ENCODE peak calls at places on chromosome 13, in nine cellular contexts. One of them, this sample, is unnamed.

GRCh38 chr13:111429064-111429558 is 108.7 kb downstream of the TEX29 start:
- DNase-seq in lower lobe of right lung: no peak
- DNase-seq in PC-9: peak
- DNase-seq in CD8-positive, alpha-beta memory T cell: no peak
- DNase-seq in lung: peak
- DNase-seq in substantia nigra: no peak
- DNase-seq in fibroblast of lung: peak
- DNase-seq in pancreas: peak
- DNase-seq in suprapubic skin: no peak
- DNase-seq in this sample: no peak

GRCh38 chr13:109344552-109345157 is 441.7 kb downstream of the IRS2 start:
- DNase-seq in lower lobe of right lung: no peak
- DNase-seq in PC-9: no peak
- DNase-seq in CD8-positive, alpha-beta memory T cell: no peak
- DNase-seq in lung: no peak
- DNase-seq in substantia nigra: no peak
- DNase-seq in fibroblast of lung: peak
- DNase-seq in pancreas: no peak
- DNase-seq in suprapubic skin: no peak
- DNase-seq in this sample: peak

GRCh38 chr13:79679334-79679733 is 198.4 kb downstream of the NDFIP2 start:
- DNase-seq in lower lobe of right lung: peak
- DNase-seq in PC-9: peak
- DNase-seq in CD8-positive, alpha-beta memory T cell: no peak
- DNase-seq in lung: peak
- DNase-seq in substantia nigra: peak
- DNase-seq in fibroblast of lung: peak
- DNase-seq in pancreas: peak
- DNase-seq in suprapubic skin: peak
- DNase-seq in this sample: peak

GRCh38 chr13:43694265-43694664 is 92.5 kb downstream of the ENOX1 start:
- DNase-seq in lower lobe of right lung: no peak
- DNase-seq in PC-9: no peak
- DNase-seq in CD8-positive, alpha-beta memory T cell: no peak
- DNase-seq in lung: no peak
- DNase-seq in substantia nigra: no peak
- DNase-seq in fibroblast of lung: no peak
- DNase-seq in pancreas: no peak
- DNase-seq in suprapubic skin: no peak
- DNase-seq in this sample: no peak

GRCh38 chr13:23159205-23159586 is 21.6 kb upstream of the SGCG start:
- DNase-seq in lower lobe of right lung: peak
- DNase-seq in PC-9: no peak
- DNase-seq in CD8-positive, alpha-beta memory T cell: no peak
- DNase-seq in lung: no peak
- DNase-seq in substantia nigra: no peak
- DNase-seq in fibroblast of lung: peak
- DNase-seq in pancreas: no peak
- DNase-seq in suprapubic skin: no peak
- DNase-seq in this sample: peak

GRCh38 chr13:29935309-29935981 is 85.0 kb upstream of the UBL3 start:
- DNase-seq in lower lobe of right lung: peak
- DNase-seq in PC-9: no peak
- DNase-seq in CD8-positive, alpha-beta memory T cell: peak
- DNase-seq in lung: no peak
- DNase-seq in substantia nigra: no peak
- DNase-seq in fibroblast of lung: no peak
- DNase-seq in pancreas: no peak
- DNase-seq in suprapubic skin: no peak
- DNase-seq in this sample: no peak

GRCh38 chr13:30049692-30050091 is 199.3 kb upstream of the UBL3 start:
- DNase-seq in lower lobe of right lung: no peak
- DNase-seq in PC-9: peak
- DNase-seq in CD8-positive, alpha-beta memory T cell: no peak
- DNase-seq in lung: no peak
- DNase-seq in substantia nigra: no peak
- DNase-seq in fibroblast of lung: peak
- DNase-seq in pancreas: no peak
- DNase-seq in suprapubic skin: no peak
- DNase-seq in this sample: peak

GRCh38 chr13:23963184-23963931 is 66.1 kb upstream of the C1QTNF9B start:
- DNase-seq in lower lobe of right lung: no peak
- DNase-seq in PC-9: no peak
- DNase-seq in CD8-positive, alpha-beta memory T cell: no peak
- DNase-seq in lung: no peak
- DNase-seq in substantia nigra: no peak
- DNase-seq in fibroblast of lung: no peak
- DNase-seq in pancreas: no peak
- DNase-seq in suprapubic skin: no peak
- DNase-seq in this sample: no peak

GRCh38 chr13:43544011-43544410 is 242.8 kb downstream of the ENOX1 start:
- DNase-seq in lower lobe of right lung: no peak
- DNase-seq in PC-9: no peak
- DNase-seq in CD8-positive, alpha-beta memory T cell: no peak
- DNase-seq in lung: no peak
- DNase-seq in substantia nigra: no peak
- DNase-seq in fibroblast of lung: peak
- DNase-seq in pancreas: no peak
- DNase-seq in suprapubic skin: no peak
- DNase-seq in this sample: peak

GRCh38 chr13:95250961-95251360 is 50.3 kb downstream of the ABCC4 start:
- DNase-seq in lower lobe of right lung: no peak
- DNase-seq in PC-9: no peak
- DNase-seq in CD8-positive, alpha-beta memory T cell: no peak
- DNase-seq in lung: no peak
- DNase-seq in substantia nigra: no peak
- DNase-seq in fibroblast of lung: no peak
- DNase-seq in pancreas: no peak
- DNase-seq in suprapubic skin: no peak
- DNase-seq in this sample: no peak

GRCh38 chr13:102870677-102871415 is 25.0 kb downstream of the ERCC5 start:
- DNase-seq in lower lobe of right lung: peak
- DNase-seq in PC-9: peak
- DNase-seq in CD8-positive, alpha-beta memory T cell: peak
- DNase-seq in lung: peak
- DNase-seq in substantia nigra: peak
- DNase-seq in fibroblast of lung: peak
- DNase-seq in pancreas: no peak
- DNase-seq in suprapubic skin: no peak
- DNase-seq in this sample: no peak

GRCh38 chr13:43428545-43429287 is 358.1 kb downstream of the ENOX1 start:
- DNase-seq in lower lobe of right lung: no peak
- DNase-seq in PC-9: no peak
- DNase-seq in CD8-positive, alpha-beta memory T cell: no peak
- DNase-seq in lung: peak
- DNase-seq in substantia nigra: no peak
- DNase-seq in fibroblast of lung: no peak
- DNase-seq in pancreas: no peak
- DNase-seq in suprapubic skin: no peak
- DNase-seq in this sample: no peak

GRCh38 chr13:99617474-99618255 is 116.4 kb downstream of the TM9SF2 start:
- DNase-seq in lower lobe of right lung: no peak
- DNase-seq in PC-9: no peak
- DNase-seq in CD8-positive, alpha-beta memory T cell: no peak
- DNase-seq in lung: no peak
- DNase-seq in substantia nigra: no peak
- DNase-seq in fibroblast of lung: peak
- DNase-seq in pancreas: no peak
- DNase-seq in suprapubic skin: no peak
- DNase-seq in this sample: no peak

GRCh38 chr13:107864543-107865460 is 350.5 kb downstream of the LIG4 start:
- DNase-seq in lower lobe of right lung: no peak
- DNase-seq in PC-9: no peak
- DNase-seq in CD8-positive, alpha-beta memory T cell: no peak
- DNase-seq in lung: no peak
- DNase-seq in substantia nigra: no peak
- DNase-seq in fibroblast of lung: peak
- DNase-seq in pancreas: no peak
- DNase-seq in suprapubic skin: no peak
- DNase-seq in this sample: peak

GRCh38 chr13:111893607-111894443 is 173.1 kb upstream of the SOX1 start:
- DNase-seq in lower lobe of right lung: no peak
- DNase-seq in PC-9: no peak
- DNase-seq in CD8-positive, alpha-beta memory T cell: no peak
- DNase-seq in lung: no peak
- DNase-seq in substantia nigra: no peak
- DNase-seq in fibroblast of lung: no peak
- DNase-seq in pancreas: no peak
- DNase-seq in suprapubic skin: peak
- DNase-seq in this sample: no peak

GRCh38 chr13:27599845-27600553 is 20.3 kb downstream of the LNX2 start:
- DNase-seq in lower lobe of right lung: no peak
- DNase-seq in PC-9: peak
- DNase-seq in CD8-positive, alpha-beta memory T cell: no peak
- DNase-seq in lung: no peak
- DNase-seq in substantia nigra: no peak
- DNase-seq in fibroblast of lung: peak
- DNase-seq in pancreas: no peak
- DNase-seq in suprapubic skin: no peak
- DNase-seq in this sample: peak

GRCh38 chr13:40916207-40916998 is 102.7 kb downstream of the ELF1 start:
- DNase-seq in lower lobe of right lung: no peak
- DNase-seq in PC-9: no peak
- DNase-seq in CD8-positive, alpha-beta memory T cell: no peak
- DNase-seq in lung: no peak
- DNase-seq in substantia nigra: no peak
- DNase-seq in fibroblast of lung: peak
- DNase-seq in pancreas: no peak
- DNase-seq in suprapubic skin: no peak
- DNase-seq in this sample: no peak

GRCh38 chr13:46893221-46893620 is 3.6 kb downstream of the HTR2A start:
- DNase-seq in lower lobe of right lung: no peak
- DNase-seq in PC-9: no peak
- DNase-seq in CD8-positive, alpha-beta memory T cell: no peak
- DNase-seq in lung: no peak
- DNase-seq in substantia nigra: no peak
- DNase-seq in fibroblast of lung: no peak
- DNase-seq in pancreas: no peak
- DNase-seq in suprapubic skin: no peak
- DNase-seq in this sample: no peak

GRCh38 chr13:68927387-68928026 is 1180.1 kb upstream of the ATXN8OS start:
- DNase-seq in lower lobe of right lung: no peak
- DNase-seq in PC-9: no peak
- DNase-seq in CD8-positive, alpha-beta memory T cell: no peak
- DNase-seq in lung: no peak
- DNase-seq in substantia nigra: no peak
- DNase-seq in fibroblast of lung: peak
- DNase-seq in pancreas: no peak
- DNase-seq in suprapubic skin: no peak
- DNase-seq in this sample: no peak

GRCh38 chr13:98365291-98365690 is 188.2 kb upstream of the RNF113B start:
- DNase-seq in lower lobe of right lung: no peak
- DNase-seq in PC-9: peak
- DNase-seq in CD8-positive, alpha-beta memory T cell: no peak
- DNase-seq in lung: no peak
- DNase-seq in substantia nigra: no peak
- DNase-seq in fibroblast of lung: no peak
- DNase-seq in pancreas: no peak
- DNase-seq in suprapubic skin: no peak
- DNase-seq in this sample: peak

GRCh38 chr13:25683056-25683455 is 311.3 kb downstream of the ATP8A2 start:
- DNase-seq in lower lobe of right lung: no peak
- DNase-seq in PC-9: no peak
- DNase-seq in CD8-positive, alpha-beta memory T cell: no peak
- DNase-seq in lung: no peak
- DNase-seq in substantia nigra: no peak
- DNase-seq in fibroblast of lung: no peak
- DNase-seq in pancreas: no peak
- DNase-seq in suprapubic skin: no peak
- DNase-seq in this sample: no peak

GRCh38 chr13:95535243-95535642 is 17.3 kb upstream of the CLDN10 start:
- DNase-seq in lower lobe of right lung: no peak
- DNase-seq in PC-9: peak
- DNase-seq in CD8-positive, alpha-beta memory T cell: no peak
- DNase-seq in lung: no peak
- DNase-seq in substantia nigra: no peak
- DNase-seq in fibroblast of lung: peak
- DNase-seq in pancreas: peak
- DNase-seq in suprapubic skin: no peak
- DNase-seq in this sample: peak

GRCh38 chr13:91155512-91156114 is 191.9 kb upstream of the MIR17HG start:
- DNase-seq in lower lobe of right lung: no peak
- DNase-seq in PC-9: peak
- DNase-seq in CD8-positive, alpha-beta memory T cell: no peak
- DNase-seq in lung: no peak
- DNase-seq in substantia nigra: no peak
- DNase-seq in fibroblast of lung: no peak
- DNase-seq in pancreas: no peak
- DNase-seq in suprapubic skin: no peak
- DNase-seq in this sample: no peak
- H3K27ac ChIP-seq in lower lobe of right lung: peak
- H3K27ac ChIP-seq in PC-9: peak
- H3K27ac ChIP-seq in CD8-positive, alpha-beta memory T cell: no peak
- H3K27ac ChIP-seq in lung: no peak
- H3K27ac ChIP-seq in substantia nigra: no peak
- H3K27ac ChIP-seq in fibroblast of lung: no peak
- H3K27ac ChIP-seq in pancreas: peak
- H3K27ac ChIP-seq in suprapubic skin: no peak
- H3K27ac ChIP-seq in this sample: no peak

GRCh38 chr13:73776137-73776785 is 357.9 kb downstream of the KLF12 start:
- DNase-seq in lower lobe of right lung: no peak
- DNase-seq in PC-9: no peak
- DNase-seq in CD8-positive, alpha-beta memory T cell: no peak
- DNase-seq in lung: no peak
- DNase-seq in substantia nigra: no peak
- DNase-seq in fibroblast of lung: no peak
- DNase-seq in pancreas: no peak
- DNase-seq in suprapubic skin: no peak
- DNase-seq in this sample: no peak
- H3K27ac ChIP-seq in lower lobe of right lung: no peak
- H3K27ac ChIP-seq in PC-9: no peak
- H3K27ac ChIP-seq in CD8-positive, alpha-beta memory T cell: no peak
- H3K27ac ChIP-seq in lung: no peak
- H3K27ac ChIP-seq in substantia nigra: no peak
- H3K27ac ChIP-seq in fibroblast of lung: no peak
- H3K27ac ChIP-seq in pancreas: no peak
- H3K27ac ChIP-seq in suprapubic skin: no peak
- H3K27ac ChIP-seq in this sample: no peak

DNA sequence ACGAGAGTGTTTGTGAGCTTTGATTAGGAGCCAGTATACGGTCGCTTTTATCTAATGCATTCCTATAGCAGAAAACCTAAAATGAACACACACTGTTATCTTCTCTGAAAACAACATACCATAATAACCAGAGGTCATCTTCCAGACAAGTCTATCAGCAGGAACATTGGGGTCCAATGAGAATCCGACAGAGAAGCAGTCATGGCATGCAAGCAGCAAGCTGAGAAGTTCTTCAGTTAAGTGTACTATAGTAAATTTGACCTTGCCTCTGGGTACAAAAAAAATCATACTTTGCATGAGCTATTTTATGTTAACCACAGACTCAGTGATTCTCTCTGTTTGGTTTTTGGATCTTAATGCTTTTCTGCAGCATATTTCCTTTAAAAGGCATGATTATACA is 1505.1 kb downstream of the PCDH9 start:
- DNase-seq in lower lobe of right lung: no peak
- DNase-seq in PC-9: no peak
- DNase-seq in CD8-positive, alpha-beta memory T cell: no peak
- DNase-seq in lung: no peak
- DNase-seq in substantia nigra: no peak
- DNase-seq in fibroblast of lung: peak
- DNase-seq in pancreas: no peak
- DNase-seq in suprapubic skin: no peak
- DNase-seq in this sample: no peak
- H3K27ac ChIP-seq in lower lobe of right lung: no peak
- H3K27ac ChIP-seq in PC-9: no peak
- H3K27ac ChIP-seq in CD8-positive, alpha-beta memory T cell: no peak
- H3K27ac ChIP-seq in lung: no peak
- H3K27ac ChIP-seq in substantia nigra: no peak
- H3K27ac ChIP-seq in fibroblast of lung: no peak
- H3K27ac ChIP-seq in pancreas: no peak
- H3K27ac ChIP-seq in suprapubic skin: no peak
- H3K27ac ChIP-seq in this sample: no peak

GRCh38 chr13:51996660-51997059 is 14.6 kb downstream of the ATP7B start:
- DNase-seq in lower lobe of right lung: no peak
- DNase-seq in PC-9: no peak
- DNase-seq in CD8-positive, alpha-beta memory T cell: no peak
- DNase-seq in lung: no peak
- DNase-seq in substantia nigra: no peak
- DNase-seq in fibroblast of lung: no peak
- DNase-seq in pancreas: no peak
- DNase-seq in suprapubic skin: no peak
- DNase-seq in this sample: no peak
- H3K27ac ChIP-seq in lower lobe of right lung: peak
- H3K27ac ChIP-seq in PC-9: no peak
- H3K27ac ChIP-seq in CD8-positive, alpha-beta memory T cell: no peak
- H3K27ac ChIP-seq in lung: no peak
- H3K27ac ChIP-seq in substantia nigra: no peak
- H3K27ac ChIP-seq in fibroblast of lung: no peak
- H3K27ac ChIP-seq in pancreas: peak
- H3K27ac ChIP-seq in suprapubic skin: no peak
- H3K27ac ChIP-seq in this sample: no peak